ENCODE peak calls at places on chromosome 9, in nine cellular contexts. D, B, P, A, I, F, T, G and H are unnamed samples.

GRCh38 chr9:9598723-9599122 is 1014.1 kb downstream of the PTPRD start:
- DNase-seq in D (no peak), B (no peak), P (no peak), A (no peak), I (no peak), F (no peak), T (no peak), G (no peak), H (no peak)

GRCh38 chr9:30774326-30774725 is 1610.1 kb upstream of the ACO1 start:
- DNase-seq in D (no peak), B (no peak), P (no peak), A (peak), I (peak), F (no peak), T (peak), G (no peak), H (no peak)

GRCh38 chr9:129320575-129321311 is 142.7 kb upstream of the IER5L start:
- DNase-seq in D (peak), B (no peak), P (peak), A (peak), I (peak), F (peak), T (peak), G (no peak), H (peak)

GRCh38 chr9:2181794-2182193 is 166.6 kb downstream of the SMARCA2 start:
- DNase-seq in D (no peak), B (no peak), P (peak), A (peak), I (peak), F (peak), T (no peak), G (no peak), H (no peak)

GRCh38 chr9:33374634-33375237 is 27.6 kb downstream of the AQP7 start:
- DNase-seq in D (peak), B (peak), P (peak), A (peak), I (peak), F (peak), T (no peak), G (peak), H (peak)

GRCh38 chr9:115209601-115210306 is 91.8 kb upstream of the TNC start:
- DNase-seq in D (no peak), B (no peak), P (peak), A (no peak), I (no peak), F (peak), T (no peak), G (no peak), H (no peak)

GRCh38 chr9:81620009-81620405 is 69.3 kb downstream of the TLE1 start:
- DNase-seq in D (no peak), B (no peak), P (no peak), A (no peak), I (no peak), F (no peak), T (no peak), G (no peak), H (no peak)

GRCh38 chr9:24436761-24437160 is 108.9 kb downstream of the IZUMO3 start:
- DNase-seq in D (no peak), B (no peak), P (no peak), A (peak), I (no peak), F (no peak), T (no peak), G (no peak), H (no peak)

GRCh38 chr9:96441798-96442445 is 8.0 kb upstream of the HABP4 start:
- DNase-seq in D (no peak), B (no peak), P (peak), A (no peak), I (peak), F (peak), T (no peak), G (no peak), H (no peak)

GRCh38 chr9:135514342-135515082 is 6.7 kb upstream of the LCN1 start:
- DNase-seq in D (no peak), B (no peak), P (no peak), A (peak), I (no peak), F (no peak), T (no peak), G (no peak), H (peak)

GRCh38 chr9:129386812-129387177 is 208.7 kb upstream of the IER5L start:
- DNase-seq in D (no peak), B (no peak), P (no peak), A (no peak), I (no peak), F (no peak), T (peak), G (no peak), H (peak)

GRCh38 chr9:132827366-132827765 is 50.7 kb downstream of the AK8 start:
- DNase-seq in D (no peak), B (no peak), P (no peak), A (no peak), I (no peak), F (no peak), T (peak), G (no peak), H (no peak)

GRCh38 chr9:137545123-137545522 is 5.1 kb downstream of the PNPLA7 start:
- DNase-seq in D (no peak), B (no peak), P (no peak), A (no peak), I (no peak), F (peak), T (no peak), G (no peak), H (peak)

GRCh38 chr9:113851860-113852259 is 24.2 kb upstream of the ZNF618 start:
- DNase-seq in D (no peak), B (no peak), P (no peak), A (no peak), I (no peak), F (no peak), T (no peak), G (no peak), H (no peak)

GRCh38 chr9:127074561-127075548 is 47.6 kb downstream of the ANGPTL2 start:
- DNase-seq in D (peak), B (no peak), P (no peak), A (no peak), I (no peak), F (no peak), T (no peak), G (no peak), H (no peak)

GRCh38 chr9:108673386-108673785 is 182.4 kb downstream of the ACTL7B start:
- DNase-seq in D (no peak), B (no peak), P (peak), A (no peak), I (no peak), F (peak), T (no peak), G (no peak), H (no peak)

GRCh38 chr9:2570615-2571479 is 50.7 kb upstream of the VLDLR start:
- DNase-seq in D (peak), B (no peak), P (peak), A (no peak), I (peak), F (peak), T (peak), G (no peak), H (no peak)

GRCh38 chr9:32011049-32011448 is 373.4 kb upstream of the ACO1 start:
- DNase-seq in D (no peak), B (no peak), P (no peak), A (no peak), I (no peak), F (no peak), T (no peak), G (no peak), H (no peak)

GRCh38 chr9:127311239-127311741 is 46.7 kb downstream of the GARNL3 start:
- DNase-seq in D (no peak), B (no peak), P (peak), A (no peak), I (no peak), F (peak), T (no peak), G (no peak), H (no peak)

GRCh38 chr9:26754494-26755188 is 138.0 kb downstream of the CAAP1 start:
- DNase-seq in D (no peak), B (no peak), P (no peak), A (no peak), I (no peak), F (no peak), T (no peak), G (no peak), H (no peak)

GRCh38 chr9:111613436-111614040 is 14.1 kb upstream of the PTGR1 start:
- DNase-seq in D (no peak), B (no peak), P (no peak), A (no peak), I (no peak), F (no peak), T (no peak), G (no peak), H (no peak)

GRCh38 chr9:72946318-72946717 is 6.5 kb downstream of the ALDH1A1 start:
- DNase-seq in D (no peak), B (no peak), P (no peak), A (no peak), I (no peak), F (no peak), T (no peak), G (no peak), H (no peak)

GRCh38 chr9:89021154-89021803 is 30.0 kb downstream of the S1PR3 start:
- DNase-seq in D (no peak), B (no peak), P (peak), A (no peak), I (no peak), F (peak), T (peak), G (no peak), H (no peak)

GRCh38 chr9:83512621-83513020 is 25.6 kb downstream of the FRMD3 start:
- DNase-seq in D (no peak), B (no peak), P (no peak), A (no peak), I (no peak), F (no peak), T (no peak), G (no peak), H (no peak)